ENCODE peak calls at places on chromosomes 2 and 18, in nine cellular contexts. I, F, B, L, J, E, P, V and O are unnamed samples.

GRCh38 chr2:162092656-162093556 is 18.9 kb upstream of the DPP4 start:
- DNase-seq in I (peak), F (peak), B (no peak), L (no peak), J (no peak), E (peak), P (no peak), V (no peak), O (no peak)

GRCh38 chr2:239779592-239779983 is 245.6 kb downstream of the NDUFA10 start:
- DNase-seq in I (no peak), F (no peak), B (no peak), L (no peak), J (no peak), E (no peak), P (no peak), V (no peak), O (no peak)

GRCh38 chr18:55100817-55101457 is 141.7 kb upstream of the CCDC68 start:
- DNase-seq in I (peak), F (peak), B (no peak), L (no peak), J (no peak), E (peak), P (no peak), V (no peak), O (no peak)

GRCh38 chr2:131122496-131122895 is 17.4 kb downstream of the PLEKHB2 start:
- DNase-seq in I (no peak), F (no peak), B (no peak), L (no peak), J (no peak), E (no peak), P (no peak), V (no peak), O (no peak)

GRCh38 chr2:181553244-181553643 is 96.1 kb downstream of the ITGA4 start:
- DNase-seq in I (no peak), F (no peak), B (no peak), L (no peak), J (no peak), E (no peak), P (no peak), V (no peak), O (no peak)

GRCh38 chr18:1929720-1930119 is 641.6 kb downstream of the METTL4 start:
- DNase-seq in I (no peak), F (no peak), B (no peak), L (no peak), J (no peak), E (no peak), P (no peak), V (no peak), O (no peak)

GRCh38 chr2:217947341-217948316 is 55.2 kb downstream of the TNS1 start:
- DNase-seq in I (no peak), F (no peak), B (no peak), L (no peak), J (no peak), E (no peak), P (no peak), V (peak), O (no peak)

GRCh38 chr2:121133551-121134319 is 151.3 kb downstream of the TFCP2L1 start:
- DNase-seq in I (no peak), F (no peak), B (no peak), L (no peak), J (no peak), E (no peak), P (no peak), V (no peak), O (no peak)

GRCh38 chr2:105175231-105175630 is 66.3 kb upstream of the GPR45 start:
- DNase-seq in I (no peak), F (no peak), B (no peak), L (no peak), J (no peak), E (no peak), P (no peak), V (no peak), O (no peak)

GRCh38 chr2:162057426-162057825 is 16.6 kb downstream of the DPP4 start:
- DNase-seq in I (no peak), F (no peak), B (no peak), L (no peak), J (no peak), E (no peak), P (no peak), V (no peak), O (no peak)

GRCh38 chr2:154952346-154953010 is 254.0 kb downstream of the KCNJ3 start:
- DNase-seq in I (no peak), F (no peak), B (no peak), L (no peak), J (no peak), E (no peak), P (no peak), V (no peak), O (peak)

GRCh38 chr2:161975062-161975812 is 98.8 kb downstream of the DPP4 start:
- DNase-seq in I (no peak), F (no peak), B (no peak), L (no peak), J (no peak), E (no peak), P (no peak), V (no peak), O (no peak)

GRCh38 chr2:118848381-118849225 is 1.2 kb upstream of the EN1 start:
- DNase-seq in I (no peak), F (no peak), B (no peak), L (no peak), J (no peak), E (no peak), P (no peak), V (no peak), O (peak)

GRCh38 chr2:179393481-179393880 is 128.8 kb upstream of the SESTD1 start:
- DNase-seq in I (peak), F (no peak), B (no peak), L (no peak), J (no peak), E (peak), P (no peak), V (no peak), O (no peak)

GRCh38 chr2:65070172-65070830 is 14.1 kb downstream of the CEP68 start:
- DNase-seq in I (peak), F (peak), B (no peak), L (no peak), J (no peak), E (peak), P (no peak), V (no peak), O (no peak)

GRCh38 chr18:61882296-61883004 is 10.4 kb downstream of the RNF152 start:
- DNase-seq in I (no peak), F (no peak), B (no peak), L (no peak), J (no peak), E (peak), P (no peak), V (no peak), O (peak)

GRCh38 chr2:240249423-240250149 is 109.1 kb upstream of the OTOS start:
- DNase-seq in I (no peak), F (no peak), B (no peak), L (no peak), J (no peak), E (no peak), P (no peak), V (peak), O (peak)

GRCh38 chr18:32280911-32281310 is 91.1 kb downstream of the MEP1B start:
- DNase-seq in I (no peak), F (no peak), B (no peak), L (no peak), J (no peak), E (no peak), P (no peak), V (no peak), O (no peak)

GRCh38 chr2:144274131-144274530 is 245.8 kb downstream of the ZEB2 start:
- DNase-seq in I (no peak), F (peak), B (no peak), L (no peak), J (no peak), E (no peak), P (no peak), V (no peak), O (no peak)

GRCh38 chr18:9851511-9851910 is 34.3 kb upstream of the TXNDC2 start:
- DNase-seq in I (peak), F (peak), B (no peak), L (no peak), J (no peak), E (no peak), P (no peak), V (no peak), O (no peak)

GRCh38 chr2:25444608-25445270 is 103.0 kb upstream of the DNMT3A start:
- DNase-seq in I (no peak), F (no peak), B (no peak), L (no peak), J (no peak), E (no peak), P (no peak), V (no peak), O (no peak)

GRCh38 chr2:189327879-189328351 is 113.4 kb upstream of the WDR75 start:
- DNase-seq in I (no peak), F (peak), B (no peak), L (no peak), J (no peak), E (peak), P (no peak), V (no peak), O (no peak)